ENCODE peak calls at places on chromosome 1, in seven cellular contexts. One of them, this sample, is unnamed.

GRCh38 chr1:59057801-59058200 is 239.1 kb upstream of the FGGY start:
- DNase-seq in stimulated activated CD4-positive, alpha-beta T cell treated with anti-CD3 and anti-CD28 coated beads, Interleukin-15, amount 100 ng/mL, for 1 hour: no peak
- DNase-seq in ELF-1: no peak
- DNase-seq in BE2C: no peak
- DNase-seq in breast epithelium: no peak
- DNase-seq in activated CD4-positive, alpha-beta T cell treated with anti-CD3 and anti-CD28 coated beads, Interleukin-2, amount 50 U/mL, for 4 hours: no peak
- DNase-seq in kidney tubule cell: no peak
- DNase-seq in this sample: no peak

GRCh38 chr1:244012232-244012631 is 38.9 kb upstream of the ZBTB18 start:
- DNase-seq in BE2C: peak; percentile 27
- DNase-seq in stimulated activated CD4-positive, alpha-beta T cell treated with anti-CD3 and anti-CD28 coated beads, Interleukin-15, amount 100 ng/mL, for 1 hour: no peak
- DNase-seq in ELF-1: peak; percentile 19
- DNase-seq in kidney tubule cell: peak; percentile 79
- DNase-seq in activated CD4-positive, alpha-beta T cell treated with anti-CD3 and anti-CD28 coated beads, Interleukin-2, amount 50 U/mL, for 4 hours: no peak
- DNase-seq in breast epithelium: no peak
- DNase-seq in this sample: no peak

GRCh38 chr1:17765444-17766411 is 10.6 kb downstream of the ACTL8 start:
- DNase-seq in stimulated activated CD4-positive, alpha-beta T cell treated with anti-CD3 and anti-CD28 coated beads, Interleukin-15, amount 100 ng/mL, for 1 hour: no peak
- DNase-seq in breast epithelium: no peak
- DNase-seq in ELF-1: no peak
- DNase-seq in BE2C: no peak
- DNase-seq in kidney tubule cell: peak; percentile 94
- DNase-seq in activated CD4-positive, alpha-beta T cell treated with anti-CD3 and anti-CD28 coated beads, Interleukin-2, amount 50 U/mL, for 4 hours: no peak
- DNase-seq in this sample: no peak

GRCh38 chr1:213619026-213619425 is 368.7 kb upstream of the PROX1 start:
- DNase-seq in kidney tubule cell: no peak
- DNase-seq in activated CD4-positive, alpha-beta T cell treated with anti-CD3 and anti-CD28 coated beads, Interleukin-2, amount 50 U/mL, for 4 hours: no peak
- DNase-seq in ELF-1: no peak
- DNase-seq in BE2C: no peak
- DNase-seq in stimulated activated CD4-positive, alpha-beta T cell treated with anti-CD3 and anti-CD28 coated beads, Interleukin-15, amount 100 ng/mL, for 1 hour: no peak
- DNase-seq in breast epithelium: no peak
- DNase-seq in this sample: no peak

GRCh38 chr1:35173516-35174224 is 19.3 kb downstream of the SFPQ start:
- DNase-seq in activated CD4-positive, alpha-beta T cell treated with anti-CD3 and anti-CD28 coated beads, Interleukin-2, amount 50 U/mL, for 4 hours: no peak
- DNase-seq in breast epithelium: no peak
- DNase-seq in ELF-1: no peak
- DNase-seq in kidney tubule cell: no peak
- DNase-seq in stimulated activated CD4-positive, alpha-beta T cell treated with anti-CD3 and anti-CD28 coated beads, Interleukin-15, amount 100 ng/mL, for 1 hour: no peak
- DNase-seq in BE2C: no peak
- DNase-seq in this sample: no peak

GRCh38 chr1:116367256-116367949 is 5.6 kb upstream of the ATP1A1 start:
- DNase-seq in kidney tubule cell: no peak
- DNase-seq in stimulated activated CD4-positive, alpha-beta T cell treated with anti-CD3 and anti-CD28 coated beads, Interleukin-15, amount 100 ng/mL, for 1 hour: no peak
- DNase-seq in BE2C: no peak
- DNase-seq in activated CD4-positive, alpha-beta T cell treated with anti-CD3 and anti-CD28 coated beads, Interleukin-2, amount 50 U/mL, for 4 hours: no peak
- DNase-seq in ELF-1: no peak
- DNase-seq in breast epithelium: no peak
- DNase-seq in this sample: no peak

GRCh38 chr1:66732407-66733166 is 19.7 kb upstream of the DYNLT5 start:
- DNase-seq in stimulated activated CD4-positive, alpha-beta T cell treated with anti-CD3 and anti-CD28 coated beads, Interleukin-15, amount 100 ng/mL, for 1 hour: no peak
- DNase-seq in activated CD4-positive, alpha-beta T cell treated with anti-CD3 and anti-CD28 coated beads, Interleukin-2, amount 50 U/mL, for 4 hours: no peak
- DNase-seq in BE2C: no peak
- DNase-seq in breast epithelium: no peak
- DNase-seq in kidney tubule cell: no peak
- DNase-seq in ELF-1: no peak
- DNase-seq in this sample: no peak

GRCh38 chr1:226751687-226752086 is 12.6 kb upstream of the ITPKB start:
- DNase-seq in BE2C: no peak
- DNase-seq in activated CD4-positive, alpha-beta T cell treated with anti-CD3 and anti-CD28 coated beads, Interleukin-2, amount 50 U/mL, for 4 hours: no peak
- DNase-seq in kidney tubule cell: no peak
- DNase-seq in breast epithelium: no peak
- DNase-seq in ELF-1: no peak
- DNase-seq in stimulated activated CD4-positive, alpha-beta T cell treated with anti-CD3 and anti-CD28 coated beads, Interleukin-15, amount 100 ng/mL, for 1 hour: no peak
- DNase-seq in this sample: no peak

GRCh38 chr1:171219751-171220385 is 28.4 kb upstream of the FMO1 start:
- DNase-seq in kidney tubule cell: peak; percentile 80
- DNase-seq in stimulated activated CD4-positive, alpha-beta T cell treated with anti-CD3 and anti-CD28 coated beads, Interleukin-15, amount 100 ng/mL, for 1 hour: no peak
- DNase-seq in ELF-1: peak; percentile 81
- DNase-seq in breast epithelium: no peak
- DNase-seq in activated CD4-positive, alpha-beta T cell treated with anti-CD3 and anti-CD28 coated beads, Interleukin-2, amount 50 U/mL, for 4 hours: no peak
- DNase-seq in BE2C: no peak
- DNase-seq in this sample: no peak

GRCh38 chr1:148372731-148373130 is 110.4 kb downstream of the PPIAL4G start:
- DNase-seq in activated CD4-positive, alpha-beta T cell treated with anti-CD3 and anti-CD28 coated beads, Interleukin-2, amount 50 U/mL, for 4 hours: peak; percentile 45
- DNase-seq in BE2C: no peak
- DNase-seq in breast epithelium: no peak
- DNase-seq in ELF-1: no peak
- DNase-seq in stimulated activated CD4-positive, alpha-beta T cell treated with anti-CD3 and anti-CD28 coated beads, Interleukin-15, amount 100 ng/mL, for 1 hour: no peak
- DNase-seq in kidney tubule cell: peak; percentile 46
- DNase-seq in this sample: no peak

GRCh38 chr1:180609643-180610555 is 21.9 kb upstream of the XPR1 start:
- DNase-seq in BE2C: no peak
- DNase-seq in kidney tubule cell: no peak
- DNase-seq in activated CD4-positive, alpha-beta T cell treated with anti-CD3 and anti-CD28 coated beads, Interleukin-2, amount 50 U/mL, for 4 hours: no peak
- DNase-seq in ELF-1: no peak
- DNase-seq in stimulated activated CD4-positive, alpha-beta T cell treated with anti-CD3 and anti-CD28 coated beads, Interleukin-15, amount 100 ng/mL, for 1 hour: no peak
- DNase-seq in breast epithelium: no peak
- DNase-seq in this sample: no peak

GRCh38 chr1:22249928-22250680 is 107.2 kb upstream of the WNT4 start:
- DNase-seq in activated CD4-positive, alpha-beta T cell treated with anti-CD3 and anti-CD28 coated beads, Interleukin-2, amount 50 U/mL, for 4 hours: no peak
- DNase-seq in stimulated activated CD4-positive, alpha-beta T cell treated with anti-CD3 and anti-CD28 coated beads, Interleukin-15, amount 100 ng/mL, for 1 hour: no peak
- DNase-seq in ELF-1: no peak
- DNase-seq in breast epithelium: no peak
- DNase-seq in BE2C: no peak
- DNase-seq in kidney tubule cell: peak; percentile 47
- DNase-seq in this sample: no peak